ENCODE peak calls at places on chromosomes 5 and 9, in five cellular contexts. One of them, this sample, is unnamed.
A peak's percentile ranks its signal among the peaks of the same experiment; 100 is the strongest.

GRCh38 chr5:4766101-4766500 is 374.0 kb upstream of the ADAMTS16 start:
- DNase-seq in H9: no peak
- DNase-seq in mesenchymal stem cell: no peak
- DNase-seq in IMR-90: no peak
- DNase-seq in H1: no peak
- DNase-seq in this sample: no peak

GRCh38 chr9:16145196-16145950 is 592.5 kb downstream of the CCDC171 start:
- DNase-seq in H9: no peak
- DNase-seq in mesenchymal stem cell: peak; percentile 24
- DNase-seq in IMR-90: peak; percentile 50
- DNase-seq in H1: no peak
- DNase-seq in this sample: no peak

GRCh38 chr9:23926378-23926777 is 100.3 kb upstream of the ELAVL2 start:
- DNase-seq in H9: no peak
- DNase-seq in mesenchymal stem cell: no peak
- DNase-seq in IMR-90: no peak
- DNase-seq in H1: no peak
- DNase-seq in this sample: no peak

GRCh38 chr5:9015937-9016270 is 530.0 kb downstream of the SEMA5A start:
- DNase-seq in H9: no peak
- DNase-seq in mesenchymal stem cell: peak; percentile 34
- DNase-seq in IMR-90: no peak
- DNase-seq in H1: no peak
- DNase-seq in this sample: no peak

GRCh38 chr9:35406183-35406959 is 83.5 kb upstream of the RUSC2 start:
- DNase-seq in H9: peak; percentile 97
- DNase-seq in mesenchymal stem cell: peak; percentile 2
- DNase-seq in IMR-90: no peak
- DNase-seq in H1: peak; percentile 80
- DNase-seq in this sample: peak; percentile 55

GRCh38 chr9:93580654-93581380 is 4.4 kb downstream of the PHF2 start:
- DNase-seq in H9: no peak
- DNase-seq in mesenchymal stem cell: no peak
- DNase-seq in IMR-90: no peak
- DNase-seq in H1: no peak
- DNase-seq in this sample: no peak

GRCh38 chr5:82794876-82795275 is 282.3 kb downstream of the TMEM167A start:
- DNase-seq in H9: no peak
- DNase-seq in mesenchymal stem cell: no peak
- DNase-seq in IMR-90: no peak
- DNase-seq in H1: no peak
- DNase-seq in this sample: no peak

GRCh38 chr9:86410281-86410680 is 56.1 kb upstream of the TUT7 start:
- DNase-seq in H9: peak; percentile 50
- DNase-seq in mesenchymal stem cell: no peak
- DNase-seq in IMR-90: peak; percentile 37
- DNase-seq in H1: peak; percentile 38
- DNase-seq in this sample: no peak

GRCh38 chr5:31833710-31834109 is 194.8 kb downstream of the PDZD2 start:
- DNase-seq in H9: no peak
- DNase-seq in mesenchymal stem cell: no peak
- DNase-seq in IMR-90: no peak
- DNase-seq in H1: no peak
- DNase-seq in this sample: no peak

GRCh38 chr5:99248066-99248465 is 319.3 kb upstream of the CHD1 start:
- DNase-seq in H9: no peak
- DNase-seq in mesenchymal stem cell: no peak
- DNase-seq in IMR-90: no peak
- DNase-seq in H1: no peak
- DNase-seq in this sample: no peak

GRCh38 chr5:157793298-157793791 is 49.8 kb downstream of the LSM11 start:
- DNase-seq in H9: no peak
- DNase-seq in mesenchymal stem cell: no peak
- DNase-seq in IMR-90: no peak
- DNase-seq in H1: no peak
- DNase-seq in this sample: no peak

GRCh38 chr9:92770005-92770995 is 5.7 kb upstream of the BICD2 start:
- DNase-seq in H9: peak; percentile 73
- DNase-seq in mesenchymal stem cell: peak; percentile 19
- DNase-seq in IMR-90: no peak
- DNase-seq in H1: no peak
- DNase-seq in this sample: no peak

GRCh38 chr5:54900906-54901725 is 84.3 kb downstream of the ESM1 start:
- DNase-seq in H9: no peak
- DNase-seq in mesenchymal stem cell: peak; percentile 92
- DNase-seq in IMR-90: peak; percentile 93
- DNase-seq in H1: no peak
- DNase-seq in this sample: no peak

GRCh38 chr9:123360161-123361085 is 4.4 kb downstream of the CRB2 start:
- DNase-seq in H9: peak; percentile 99
- DNase-seq in mesenchymal stem cell: peak; percentile 76
- DNase-seq in IMR-90: no peak
- DNase-seq in H1: peak; percentile 91
- DNase-seq in this sample: peak; percentile 95

GRCh38 chr5:10434392-10434791 is 7.3 kb upstream of the ROPN1L start:
- DNase-seq in H9: no peak
- DNase-seq in mesenchymal stem cell: peak; percentile 64
- DNase-seq in IMR-90: peak; percentile 80
- DNase-seq in H1: no peak
- DNase-seq in this sample: no peak

GRCh38 chr9:26579047-26579446 is 313.6 kb downstream of the CAAP1 start:
- DNase-seq in H9: no peak
- DNase-seq in mesenchymal stem cell: no peak
- DNase-seq in IMR-90: no peak
- DNase-seq in H1: no peak
- DNase-seq in this sample: no peak

GRCh38 chr5:56128166-56128565 is 105.0 kb downstream of the ANKRD55 start:
- DNase-seq in H9: no peak
- DNase-seq in mesenchymal stem cell: no peak
- DNase-seq in IMR-90: no peak
- DNase-seq in H1: no peak
- DNase-seq in this sample: no peak

GRCh38 chr9:129102791-129103594 is 7.6 kb downstream of the CRAT start:
- DNase-seq in H9: peak; percentile 85
- DNase-seq in mesenchymal stem cell: peak; percentile 68
- DNase-seq in IMR-90: peak; percentile 35
- DNase-seq in H1: no peak
- DNase-seq in this sample: no peak

GRCh38 chr5:164893071-164893470 is 1387.7 kb downstream of the MAT2B start:
- DNase-seq in H9: no peak
- DNase-seq in mesenchymal stem cell: no peak
- DNase-seq in IMR-90: no peak
- DNase-seq in H1: no peak
- DNase-seq in this sample: no peak

GRCh38 chr5:71743135-71743534 is 24.1 kb downstream of the CARTPT start:
- DNase-seq in H9: no peak
- DNase-seq in mesenchymal stem cell: peak; percentile 5
- DNase-seq in IMR-90: no peak
- DNase-seq in H1: no peak
- DNase-seq in this sample: no peak

GRCh38 chr5:163360681-163361080 is 76.7 kb upstream of the CCNG1 start:
- DNase-seq in H9: no peak
- DNase-seq in mesenchymal stem cell: no peak
- DNase-seq in IMR-90: no peak
- DNase-seq in H1: no peak
- DNase-seq in this sample: no peak

GRCh38 chr5:179275941-179276837 is 69.1 kb downstream of the ADAMTS2 start:
- DNase-seq in H9: no peak
- DNase-seq in mesenchymal stem cell: peak; percentile 98
- DNase-seq in IMR-90: peak; percentile 98
- DNase-seq in H1: no peak
- DNase-seq in this sample: no peak

GRCh38 chr5:180376511-180376910 is 23.4 kb upstream of the GFPT2 start:
- DNase-seq in H9: no peak
- DNase-seq in mesenchymal stem cell: no peak
- DNase-seq in IMR-90: no peak
- DNase-seq in H1: no peak
- DNase-seq in this sample: no peak

GRCh38 chr9:98176391-98177259 is 15.8 kb downstream of the CORO2A start:
- DNase-seq in H9: no peak
- DNase-seq in mesenchymal stem cell: no peak
- DNase-seq in IMR-90: no peak
- DNase-seq in H1: no peak
- DNase-seq in this sample: no peak

GRCh38 chr5:127030259-127031146 is at the start of gene MARCHF3:
- DNase-seq in H9: peak; percentile 97
- DNase-seq in mesenchymal stem cell: peak; percentile 97
- DNase-seq in IMR-90: peak; percentile 96
- DNase-seq in H1: peak; percentile 89
- DNase-seq in this sample: peak; percentile 96

GRCh38 chr9:86714976-86715375 is 232.3 kb downstream of the GAS1 start:
- DNase-seq in H9: no peak
- DNase-seq in mesenchymal stem cell: peak; percentile 59
- DNase-seq in IMR-90: peak; percentile 63
- DNase-seq in H1: no peak
- DNase-seq in this sample: no peak

GRCh38 chr9:108618906-108619550 is 236.8 kb downstream of the ACTL7B start:
- DNase-seq in H9: no peak
- DNase-seq in mesenchymal stem cell: no peak
- DNase-seq in IMR-90: no peak
- DNase-seq in H1: no peak
- DNase-seq in this sample: no peak

GRCh38 chr9:111482656-111483418 is 1.3 kb downstream of the ECPAS start:
- DNase-seq in H9: peak; percentile 78
- DNase-seq in mesenchymal stem cell: peak; percentile 73
- DNase-seq in IMR-90: peak; percentile 55
- DNase-seq in H1: no peak
- DNase-seq in this sample: peak; percentile 71

GRCh38 chr9:13811876-13812275 is 502.1 kb downstream of the NFIB start:
- DNase-seq in H9: no peak
- DNase-seq in mesenchymal stem cell: no peak
- DNase-seq in IMR-90: no peak
- DNase-seq in H1: no peak
- DNase-seq in this sample: no peak

GRCh38 chr5:100746730-100747129 is 156.4 kb downstream of the ST8SIA4 start:
- DNase-seq in H9: no peak
- DNase-seq in mesenchymal stem cell: no peak
- DNase-seq in IMR-90: no peak
- DNase-seq in H1: no peak
- DNase-seq in this sample: no peak

GRCh38 chr5:97547999-97548797 is 365.2 kb upstream of the RIOK2 start:
- DNase-seq in H9: no peak
- DNase-seq in mesenchymal stem cell: peak; percentile 15
- DNase-seq in IMR-90: no peak
- DNase-seq in H1: no peak
- DNase-seq in this sample: no peak

GRCh38 chr5:76990899-76991475 is 38.1 kb downstream of the CRHBP start:
- DNase-seq in H9: no peak
- DNase-seq in mesenchymal stem cell: no peak
- DNase-seq in IMR-90: no peak
- DNase-seq in H1: no peak
- DNase-seq in this sample: no peak
- H3K27me3 ChIP-seq in H9: no peaks in the 10 kb centered on the region
- H3K27me3 ChIP-seq in mesenchymal stem cell: no peaks in the 10 kb centered on the region
- H3K27me3 ChIP-seq in IMR-90: peaks cover 1% of the 10 kb centered on the region
- H3K27me3 ChIP-seq in H1: no peaks in the 10 kb centered on the region
- H3K27me3 ChIP-seq in this sample: no peaks in the 10 kb centered on the region

GRCh38 chr5:142235050-142235797 is 89.6 kb downstream of the SPRY4 start:
- DNase-seq in H9: peak; percentile 85
- DNase-seq in mesenchymal stem cell: no peak
- DNase-seq in IMR-90: no peak
- DNase-seq in H1: peak; percentile 80
- DNase-seq in this sample: peak; percentile 74

GRCh38 chr5:142233083-142234032 is 91.5 kb downstream of the SPRY4 start:
- DNase-seq in H9: no peak
- DNase-seq in mesenchymal stem cell: no peak
- DNase-seq in IMR-90: no peak
- DNase-seq in H1: no peak
- DNase-seq in this sample: no peak

GRCh38 chr5:142239394-142240159 is 85.2 kb downstream of the SPRY4 start:
- DNase-seq in H9: no peak
- DNase-seq in mesenchymal stem cell: no peak
- DNase-seq in IMR-90: no peak
- DNase-seq in H1: no peak
- DNase-seq in this sample: no peak

GRCh38 chr5:142237707-142238106 is 87.1 kb downstream of the SPRY4 start:
- DNase-seq in H9: no peak
- DNase-seq in mesenchymal stem cell: no peak
- DNase-seq in IMR-90: no peak
- DNase-seq in H1: no peak
- DNase-seq in this sample: no peak

GRCh38 chr5:142235870-142236672 is 88.8 kb downstream of the SPRY4 start:
- DNase-seq in H9: no peak
- DNase-seq in mesenchymal stem cell: no peak
- DNase-seq in IMR-90: no peak
- DNase-seq in H1: no peak
- DNase-seq in this sample: no peak
- H2BK15ac ChIP-seq in H9: no peak overlapping the region
- H2BK15ac ChIP-seq in mesenchymal stem cell: peak overlapping the region; percentile 78
- H2BK15ac ChIP-seq in IMR-90: no peak overlapping the region
- H2BK15ac ChIP-seq in H1: peak overlapping the region; percentile 25
- H2BK15ac ChIP-seq in this sample: peak overlapping the region; percentile 6

DNA sequence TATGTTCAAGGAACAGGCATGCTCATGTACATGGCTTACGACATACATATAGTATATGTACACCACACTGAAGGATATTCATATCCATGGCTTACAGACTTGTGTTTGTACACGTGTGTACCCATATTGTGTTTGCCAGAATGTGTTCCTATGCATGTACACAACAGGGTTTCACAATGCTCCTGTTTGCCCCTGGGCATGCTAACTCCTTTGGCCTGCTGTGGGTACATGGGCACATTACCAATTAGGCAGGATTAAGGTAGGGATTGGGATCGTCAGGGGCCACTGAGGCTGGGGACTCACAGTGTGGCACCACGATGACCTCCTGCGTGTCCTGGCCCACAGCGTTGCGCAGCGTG is 26.2 kb downstream of the PDGFRB start:
- DNase-seq in H9: no peak
- DNase-seq in mesenchymal stem cell: no peak
- DNase-seq in IMR-90: no peak
- DNase-seq in H1: no peak
- DNase-seq in this sample: no peak
- H2AFZ ChIP-seq in H9: no peak overlapping the region
- H2AFZ ChIP-seq in mesenchymal stem cell: no peak overlapping the region
- H2AFZ ChIP-seq in IMR-90: peak overlapping the region; percentile 58
- H2AFZ ChIP-seq in H1: no peak overlapping the region
- H2AFZ ChIP-seq in this sample: peak overlapping the region; percentile 53

DNA sequence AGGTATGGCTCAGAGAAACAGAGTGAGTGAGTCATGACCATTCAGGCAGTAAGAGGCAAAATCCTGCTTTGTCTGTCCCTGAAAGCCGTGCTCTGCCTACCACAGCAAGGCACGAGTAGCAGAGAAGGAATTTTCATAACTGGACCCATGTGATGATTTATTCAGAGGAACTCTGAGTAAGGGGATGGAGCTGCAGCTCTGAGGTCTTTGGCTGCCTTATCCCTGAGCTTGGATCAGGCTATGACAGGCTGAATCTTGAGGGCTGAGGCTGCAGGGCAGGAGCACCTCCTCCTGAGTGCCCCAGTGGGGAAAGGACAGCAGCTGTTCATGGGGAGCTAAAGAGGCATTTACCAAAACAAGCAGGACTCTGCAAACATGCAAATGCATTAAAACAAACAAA is 183.4 kb downstream of the PAPPA start:
- DNase-seq in H9: no peak
- DNase-seq in mesenchymal stem cell: peak; percentile 59
- DNase-seq in IMR-90: peak; percentile 83
- DNase-seq in H1: peak; percentile 13
- DNase-seq in this sample: no peak
- H3K27me3 ChIP-seq in H9: peaks cover 63% of the 10 kb centered on the region
- H3K27me3 ChIP-seq in mesenchymal stem cell: no peaks in the 10 kb centered on the region
- H3K27me3 ChIP-seq in IMR-90: no peaks in the 10 kb centered on the region
- H3K27me3 ChIP-seq in H1: peaks cover 95% of the 10 kb centered on the region
- H3K27me3 ChIP-seq in this sample: no peaks in the 10 kb centered on the region

GRCh38 chr5:125372694-125373621 is 626.5 kb upstream of the ZNF608 start:
- DNase-seq in H9: peak; percentile 38
- DNase-seq in mesenchymal stem cell: peak; percentile 78
- DNase-seq in IMR-90: peak; percentile 77
- DNase-seq in H1: peak; percentile 13
- DNase-seq in this sample: peak; percentile 67
- H2BK15ac ChIP-seq in H9: no peak overlapping the region
- H2BK15ac ChIP-seq in mesenchymal stem cell: no peak overlapping the region
- H2BK15ac ChIP-seq in IMR-90: no peak overlapping the region
- H2BK15ac ChIP-seq in H1: no peak overlapping the region
- H2BK15ac ChIP-seq in this sample: no peak overlapping the region